ENCODE peak calls at places on chromosomes 7 and 10, in four cellular contexts. W is body of pancreas, B is psoas muscle, C is brain microvascular endothelial cell. T is an unnamed sample.

GRCh38 chr7:15558747-15559146 is 3.1 kb downstream of the AGMO start:
- DNase-seq in B (no peak), W (no peak), C (peak; percentile 54), T (no peak)

GRCh38 chr7:143387156-143387975 is 6.2 kb downstream of the ZYX start:
- DNase-seq in B (no peak), W (no peak), C (no peak), T (no peak)

GRCh38 chr10:113992601-113993011 is 51.1 kb upstream of the ADRB1 start:
- DNase-seq in W (peak; percentile 9), C (no peak), B (peak; percentile 39), T (no peak)

GRCh38 chr7:23680417-23681405 is 712 bp downstream of the FAM221A start:
- DNase-seq in B (peak; percentile 51), C (peak; percentile 24), W (peak; percentile 81), T (peak; percentile 55)

GRCh38 chr10:113754125-113754524 is 2.6 kb downstream of the PLEKHS1 start:
- DNase-seq in B (no peak), C (no peak), W (no peak), T (no peak)

GRCh38 chr7:111516612-111517011 is 45.7 kb downstream of the IMMP2L start:
- DNase-seq in C (no peak), W (no peak), B (no peak), T (no peak)

GRCh38 chr7:28957822-28958234 is 302 bp downstream of the TRIL start:
- DNase-seq in B (no peak), W (peak; percentile 21), C (no peak), T (no peak)

GRCh38 chr7:84506151-84506550 is 311.6 kb upstream of the SEMA3A start:
- DNase-seq in B (no peak), C (no peak), W (no peak), T (no peak)

GRCh38 chr7:153886121-153886505 is 166.1 kb upstream of the DPP6 start:
- DNase-seq in C (no peak), W (peak; percentile 10), B (no peak), T (no peak)

GRCh38 chr10:32315426-32315825 is 31.5 kb downstream of the EPC1 start:
- DNase-seq in C (no peak), B (no peak), W (no peak), T (no peak)

GRCh38 chr7:39595102-39595620 is 28.2 kb upstream of the RALA start:
- DNase-seq in C (peak; percentile 47), B (no peak), W (no peak), T (no peak)

GRCh38 chr7:54166419-54166818 is 375.8 kb upstream of the VSTM2A start:
- DNase-seq in W (no peak), C (no peak), B (no peak), T (no peak)

GRCh38 chr10:43921478-43921877 is 272.8 kb upstream of the ZNF32 start:
- DNase-seq in W (no peak), B (no peak), C (no peak), T (no peak)
- H3K27ac ChIP-seq in W (no peak overlapping the region), B (no peak overlapping the region), C (no peak overlapping the region), T (no peak overlapping the region)

DNA sequence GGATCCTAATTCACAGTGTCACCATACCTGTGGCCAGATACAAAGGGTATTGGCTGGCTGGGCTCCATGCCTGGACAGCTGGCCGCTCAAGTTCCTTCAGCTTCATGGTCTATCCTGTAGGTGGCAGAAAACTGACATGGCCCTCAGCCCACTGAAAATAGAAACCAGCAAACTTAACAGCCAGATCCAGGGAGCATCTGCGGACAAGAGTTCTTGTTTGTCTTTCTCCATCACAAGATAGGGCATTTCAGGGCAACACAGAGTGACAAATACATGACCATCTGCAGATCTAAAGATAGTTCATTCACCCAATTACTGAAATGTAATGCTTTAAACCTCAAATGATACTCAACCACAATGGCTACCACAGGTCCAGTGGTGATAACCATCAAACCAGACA is 2.8 kb downstream of the SEC31B start:
- DNase-seq in C (no peak), W (peak; percentile 41), B (peak; percentile 52), T (no peak)
- TF ChIP-seq CTCF in C (peak; percentile 53), W (no peak), B (peak; percentile 50), T (no peak)

DNA sequence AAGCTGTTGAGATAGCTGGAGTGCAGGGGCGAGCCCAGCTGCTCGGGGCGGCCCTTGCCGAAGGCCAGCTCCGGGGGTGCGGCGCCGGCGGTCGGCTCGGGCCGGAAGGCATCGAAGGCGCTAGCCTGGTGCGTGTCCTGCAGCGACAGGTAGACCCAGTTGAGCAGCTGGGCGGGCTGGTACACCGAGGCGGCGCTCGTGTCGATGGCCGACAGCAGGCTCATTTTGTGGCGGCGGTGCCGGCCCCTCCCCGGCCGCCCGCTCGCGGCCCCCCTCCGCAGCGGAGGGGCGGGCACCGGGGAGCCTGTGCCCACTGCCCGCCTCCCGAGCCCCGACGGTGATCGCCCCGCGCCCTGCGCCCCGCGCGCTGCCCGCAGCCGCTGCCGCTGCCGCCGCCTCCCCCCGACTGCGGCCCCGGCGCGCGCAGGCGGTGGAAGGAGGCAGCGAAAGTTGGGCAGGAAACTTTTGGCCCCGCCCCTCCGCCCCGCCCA is at the start of gene ZCCHC24:
- DNase-seq in C (no peak), B (peak; percentile 62), W (peak; percentile 72), T (no peak)
- H3K27me3 ChIP-seq in C (no peaks in the 10 kb centered on the region), B (no peaks in the 10 kb centered on the region), W (no peaks in the 10 kb centered on the region), T (no peaks in the 10 kb centered on the region)

GRCh38 chr7:27116521-27116946 is 14.0 kb downstream of the HOXA4 start:
- DNase-seq in B (no peak), W (no peak), C (no peak), T (no peak)
- H3K27ac ChIP-seq in B (peak overlapping the region; percentile 64), W (no peak overlapping the region), C (no peak overlapping the region), T (no peak overlapping the region)

DNA sequence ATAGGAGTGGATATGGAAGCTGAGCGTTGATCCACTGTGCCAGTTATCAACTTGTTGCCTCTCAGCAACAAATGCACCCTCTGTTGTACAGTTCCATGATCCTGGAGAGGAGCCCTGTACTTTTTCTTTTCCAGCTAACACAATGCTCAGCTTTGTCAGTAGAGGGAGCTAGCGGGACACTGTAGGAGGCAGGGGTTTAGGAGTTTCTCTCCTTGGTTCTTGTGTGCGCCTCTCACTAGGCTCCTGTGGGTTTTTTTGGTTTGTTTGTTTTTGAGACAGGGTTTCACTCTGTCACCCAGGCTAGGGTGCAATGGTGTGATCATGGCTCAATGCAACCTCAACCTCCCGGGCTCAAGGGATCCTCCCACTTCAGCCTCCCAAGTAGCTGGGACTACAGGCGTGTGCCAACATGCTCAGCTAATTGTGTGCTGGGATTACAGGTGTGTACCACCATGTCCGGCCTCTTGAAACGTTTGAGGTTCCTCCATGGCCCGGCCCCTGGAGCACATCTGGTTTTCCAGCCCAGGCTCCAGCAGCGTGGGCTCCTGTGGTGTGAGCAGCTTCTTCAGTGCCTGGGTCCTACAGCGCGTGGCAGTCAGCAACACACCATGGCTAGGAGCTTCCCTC is 12.0 kb upstream of the MARVELD1 start:
- DNase-seq in C (peak; percentile 62), B (no peak), W (peak; percentile 64), T (no peak)
- TF ChIP-seq CTCF in C (peak; percentile 97), B (peak; percentile 77), W (peak; percentile 83), T (peak; percentile 90)